ENCODE peak calls at places on chromosomes 5 and 9, in seven cellular contexts. Y is CD8-positive, alpha-beta memory T cell; K is fibroblast of lung; G is uterus; W is BE2C; V is NT2/D1; A is colonic mucosa. S is an unnamed sample.

GRCh38 chr5:135455876-135456237 is 3.7 kb upstream of the TIFAB start:
- DNase-seq in Y (no peak), K (no peak), G (no peak), W (no peak), V (no peak), A (no peak), S (no peak)

GRCh38 chr9:114574438-114574837 is 13.1 kb upstream of the ATP6V1G1 start:
- DNase-seq in Y (no peak), K (no peak), G (no peak), W (no peak), V (no peak), A (no peak), S (no peak)

GRCh38 chr9:278651-279050 is 64.0 kb downstream of the DOCK8 start:
- DNase-seq in Y (peak; percentile 57), K (no peak), G (no peak), W (no peak), V (no peak), A (peak; percentile 19), S (no peak)

GRCh38 chr5:176900783-176901204 is 1.6 kb upstream of the HK3 start:
- DNase-seq in Y (no peak), K (no peak), G (no peak), W (no peak), V (no peak), A (no peak), S (no peak)

GRCh38 chr9:94157408-94157801 is 73.1 kb downstream of the PTPDC1 start:
- DNase-seq in Y (no peak), K (no peak), G (no peak), W (no peak), V (no peak), A (no peak), S (no peak)

GRCh38 chr9:84340535-84340934 is at the start of gene SLC28A3:
- DNase-seq in Y (no peak), K (no peak), G (no peak), W (no peak), V (no peak), A (peak; percentile 81), S (no peak)

GRCh38 chr5:85931220-85931619 is 686.5 kb upstream of the COX7C start:
- DNase-seq in Y (no peak), K (no peak), G (no peak), W (no peak), V (no peak), A (no peak), S (no peak)

GRCh38 chr9:71472400-71472799 is 295.9 kb downstream of the CEMIP2 start:
- DNase-seq in Y (no peak), K (no peak), G (no peak), W (no peak), V (no peak), A (no peak), S (no peak)

GRCh38 chr9:111195779-111196178 is 134.2 kb downstream of the OR2K2 start:
- DNase-seq in Y (no peak), K (no peak), G (no peak), W (no peak), V (no peak), A (no peak), S (no peak)

GRCh38 chr9:3244963-3245653 is 280.7 kb downstream of the RFX3 start:
- DNase-seq in Y (no peak), K (no peak), G (no peak), W (no peak), V (no peak), A (no peak), S (no peak)

GRCh38 chr5:33877483-33877882 is 14.3 kb downstream of the ADAMTS12 start:
- DNase-seq in Y (no peak), K (peak; percentile 33), G (no peak), W (no peak), V (no peak), A (no peak), S (no peak)

GRCh38 chr5:101102506-101102905 is 199.4 kb upstream of the ST8SIA4 start:
- DNase-seq in Y (no peak), K (no peak), G (no peak), W (no peak), V (no peak), A (no peak), S (no peak)

GRCh38 chr5:159189310-159189709 is 20.0 kb downstream of the RNF145 start:
- DNase-seq in Y (no peak), K (no peak), G (no peak), W (no peak), V (no peak), A (no peak), S (no peak)

GRCh38 chr9:99385814-99386279 is 163.8 kb downstream of the SEC61B start:
- DNase-seq in Y (no peak), K (peak; percentile 57), G (no peak), W (peak; percentile 53), V (no peak), A (no peak), S (no peak)

GRCh38 chr5:54895816-54896341 is 89.5 kb downstream of the ESM1 start:
- DNase-seq in Y (no peak), K (peak; percentile 66), G (peak; percentile 29), W (peak; percentile 34), V (no peak), A (no peak), S (no peak)

GRCh38 chr9:134951461-134951860 is 33.7 kb upstream of the FCN1 start:
- DNase-seq in Y (no peak), K (no peak), G (no peak), W (no peak), V (no peak), A (no peak), S (no peak)

GRCh38 chr5:115810776-115811175 is 5.7 kb downstream of the CDO1 start:
- DNase-seq in Y (no peak), K (peak; percentile 51), G (no peak), W (no peak), V (no peak), A (no peak), S (no peak)

GRCh38 chr5:37983463-37983862 is 143.6 kb upstream of the GDNF start:
- DNase-seq in Y (no peak), K (no peak), G (no peak), W (no peak), V (no peak), A (no peak), S (no peak)

GRCh38 chr9:135607401-135608293 is 31.7 kb downstream of the GLT6D1 start:
- DNase-seq in Y (no peak), K (no peak), G (no peak), W (peak; percentile 59), V (no peak), A (peak; percentile 7), S (no peak)

GRCh38 chr5:143652104-143652700 is 159.8 kb upstream of the HMHB1 start:
- DNase-seq in Y (no peak), K (no peak), G (no peak), W (no peak), V (no peak), A (no peak), S (no peak)

GRCh38 chr5:160155017-160155725 is 35.9 kb upstream of the PWWP2A start:
- DNase-seq in Y (no peak), K (no peak), G (no peak), W (no peak), V (no peak), A (peak; percentile 48), S (no peak)

GRCh38 chr5:15290953-15291352 is 209.0 kb upstream of the FBXL7 start:
- DNase-seq in Y (no peak), K (no peak), G (no peak), W (no peak), V (peak; percentile 8), A (no peak), S (no peak)

GRCh38 chr9:124975131-124975530 is 34.2 kb upstream of the GOLGA1 start:
- DNase-seq in Y (no peak), K (no peak), G (no peak), W (no peak), V (peak; percentile 59), A (no peak), S (no peak)

GRCh38 chr5:116451905-116452450 is 122.6 kb downstream of the SEMA6A start:
- DNase-seq in Y (no peak), K (no peak), G (no peak), W (no peak), V (no peak), A (no peak), S (no peak)

GRCh38 chr5:73441377-73441776 is 7.2 kb downstream of the FOXD1 start:
- DNase-seq in Y (no peak), K (peak; percentile 27), G (no peak), W (no peak), V (no peak), A (no peak), S (no peak)

GRCh38 chr9:132575005-132575609 is 7.3 kb upstream of the BARHL1 start:
- DNase-seq in Y (peak; percentile 27), K (peak; percentile 72), G (no peak), W (peak; percentile 92), V (peak; percentile 68), A (peak; percentile 70), S (peak; percentile 18)

GRCh38 chr5:61313960-61314681 is 17.9 kb upstream of the ZSWIM6 start:
- DNase-seq in Y (no peak), K (peak; percentile 90), G (no peak), W (peak; percentile 31), V (no peak), A (no peak), S (peak; percentile 63)

GRCh38 chr5:88188458-88189132 is 80.0 kb downstream of the TMEM161B start:
- DNase-seq in Y (no peak), K (peak; percentile 6), G (no peak), W (no peak), V (no peak), A (no peak), S (no peak)

GRCh38 chr5:88193896-88194295 is 74.7 kb downstream of the TMEM161B start:
- DNase-seq in Y (no peak), K (no peak), G (no peak), W (no peak), V (no peak), A (no peak), S (no peak)

GRCh38 chr5:88190106-88190834 is 78.4 kb downstream of the TMEM161B start:
- DNase-seq in Y (no peak), K (no peak), G (no peak), W (no peak), V (no peak), A (no peak), S (no peak)
- H3K9me3 ChIP-seq in Y (peaks cover 13% of the 10 kb centered on the region), K (no peaks in the 10 kb centered on the region), G (peaks cover 22% of the 10 kb centered on the region), W (no peaks in the 10 kb centered on the region), V (peaks cover 26% of the 10 kb centered on the region), A (no peaks in the 10 kb centered on the region), S (peaks cover 11% of the 10 kb centered on the region)

DNA sequence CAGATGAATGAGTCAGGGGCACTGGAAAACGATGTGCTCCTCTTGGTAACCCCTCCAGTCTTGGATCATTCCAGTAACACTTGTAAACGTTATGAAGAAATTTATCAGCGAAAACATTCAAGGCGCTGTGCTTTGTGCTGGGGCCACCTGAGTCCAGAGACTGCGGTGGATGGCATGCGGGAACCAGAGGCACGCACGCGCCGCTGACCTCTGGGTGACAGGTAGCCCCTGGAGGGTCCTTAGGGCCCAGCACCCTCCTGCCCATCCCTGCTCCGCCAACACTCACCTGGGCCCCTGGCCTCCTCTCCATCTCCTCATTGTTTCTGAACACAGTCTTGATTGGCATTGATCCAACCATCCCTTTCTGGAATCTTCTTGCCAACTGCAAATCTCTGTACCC is 86.9 kb downstream of the DAP start:
- DNase-seq in Y (no peak), K (no peak), G (no peak), W (no peak), V (no peak), A (no peak), S (no peak)
- H3K9me3 ChIP-seq in Y (no peaks in the 10 kb centered on the region), K (no peaks in the 10 kb centered on the region), G (no peaks in the 10 kb centered on the region), W (no peaks in the 10 kb centered on the region), V (no peaks in the 10 kb centered on the region), A (no peaks in the 10 kb centered on the region), S (no peaks in the 10 kb centered on the region)

GRCh38 chr5:2903451-2904395 is 152.2 kb upstream of the IRX2 start:
- DNase-seq in Y (no peak), K (no peak), G (no peak), W (no peak), V (no peak), A (no peak), S (no peak)
- H3K9me3 ChIP-seq in Y (no peaks in the 10 kb centered on the region), K (no peaks in the 10 kb centered on the region), G (no peaks in the 10 kb centered on the region), W (peaks cover 2% of the 10 kb centered on the region), V (no peaks in the 10 kb centered on the region), A (no peaks in the 10 kb centered on the region), S (peaks cover 79% of the 10 kb centered on the region)

GRCh38 chr9:126521551-126521950 is 92.2 kb upstream of the LMX1B start:
- DNase-seq in Y (no peak), K (no peak), G (no peak), W (no peak), V (no peak), A (no peak), S (no peak)
- H3K9me3 ChIP-seq in Y (no peaks in the 10 kb centered on the region), K (no peaks in the 10 kb centered on the region), G (no peaks in the 10 kb centered on the region), W (no peaks in the 10 kb centered on the region), V (no peaks in the 10 kb centered on the region), A (no peaks in the 10 kb centered on the region), S (no peaks in the 10 kb centered on the region)

S was measured in AG04450.